ENCODE peak calls at places on chromosome 1, in four cellular contexts. S, N, A and D are unnamed samples.
A peak's percentile ranks its signal among the peaks of the same experiment; 100 is the strongest.

GRCh38 chr1:248838357-248839167 is 538 bp downstream of the ZNF672 start:
- DNase-seq in S (peak; percentile 80), N (peak; percentile 94), A (peak; percentile 95), D (peak; percentile 87)

GRCh38 chr1:217343907-217344306 is 287.0 kb downstream of the GPATCH2 start:
- DNase-seq in S (no peak), N (no peak), A (peak; percentile 43), D (no peak)

GRCh38 chr1:54230507-54231339 is 30.8 kb downstream of the MRPL37 start:
- DNase-seq in S (no peak), N (peak; percentile 81), A (no peak), D (no peak)

GRCh38 chr1:152997911-152998310 is 3.6 kb upstream of the SPRR3 start:
- DNase-seq in S (no peak), N (peak; percentile 40), A (no peak), D (no peak)

GRCh38 chr1:68204965-68205630 is 27.2 kb downstream of the WLS start:
- DNase-seq in S (no peak), N (no peak), A (no peak), D (no peak)

GRCh38 chr1:22814176-22815042 is 103.8 kb downstream of the EPHB2 start:
- DNase-seq in S (no peak), N (no peak), A (no peak), D (no peak)

GRCh38 chr1:207981976-207982375 is 71.1 kb upstream of the CD34 start:
- DNase-seq in S (no peak), N (no peak), A (peak; percentile 78), D (no peak)

GRCh38 chr1:157725214-157725577 is 24.6 kb upstream of the FCRL3 start:
- DNase-seq in S (no peak), N (no peak), A (no peak), D (no peak)

GRCh38 chr1:91732291-91732953 is 153.5 kb downstream of the TGFBR3 start:
- DNase-seq in S (peak; percentile 91), N (no peak), A (no peak), D (no peak)

GRCh38 chr1:19439464-19440171 is 45.7 kb downstream of the CAPZB start:
- DNase-seq in S (no peak), N (no peak), A (no peak), D (no peak)

GRCh38 chr1:53502641-53503432 is 43.6 kb downstream of the DMRTB1 start:
- DNase-seq in S (no peak), N (no peak), A (peak; percentile 68), D (no peak)

GRCh38 chr1:21946836-21947587 is 9.9 kb upstream of the HSPG2 start:
- DNase-seq in S (no peak), N (no peak), A (no peak), D (no peak)

GRCh38 chr1:209545423-209545822 is 38.1 kb upstream of the CAMK1G start:
- DNase-seq in S (no peak), N (no peak), A (no peak), D (no peak)

GRCh38 chr1:94922756-94923465 is 4.0 kb downstream of the CNN3 start:
- DNase-seq in S (peak; percentile 64), N (no peak), A (no peak), D (no peak)

GRCh38 chr1:75712306-75712705 is 12.2 kb upstream of the ACADM start:
- DNase-seq in S (no peak), N (no peak), A (no peak), D (no peak)

GRCh38 chr1:111563619-111564018 is 56.0 kb upstream of the RAP1A start:
- DNase-seq in S (peak; percentile 90), N (no peak), A (no peak), D (no peak)

GRCh38 chr1:110243581-110243980 is 33.5 kb downstream of the KCNC4 start:
- DNase-seq in S (no peak), N (no peak), A (no peak), D (no peak)

DNA sequence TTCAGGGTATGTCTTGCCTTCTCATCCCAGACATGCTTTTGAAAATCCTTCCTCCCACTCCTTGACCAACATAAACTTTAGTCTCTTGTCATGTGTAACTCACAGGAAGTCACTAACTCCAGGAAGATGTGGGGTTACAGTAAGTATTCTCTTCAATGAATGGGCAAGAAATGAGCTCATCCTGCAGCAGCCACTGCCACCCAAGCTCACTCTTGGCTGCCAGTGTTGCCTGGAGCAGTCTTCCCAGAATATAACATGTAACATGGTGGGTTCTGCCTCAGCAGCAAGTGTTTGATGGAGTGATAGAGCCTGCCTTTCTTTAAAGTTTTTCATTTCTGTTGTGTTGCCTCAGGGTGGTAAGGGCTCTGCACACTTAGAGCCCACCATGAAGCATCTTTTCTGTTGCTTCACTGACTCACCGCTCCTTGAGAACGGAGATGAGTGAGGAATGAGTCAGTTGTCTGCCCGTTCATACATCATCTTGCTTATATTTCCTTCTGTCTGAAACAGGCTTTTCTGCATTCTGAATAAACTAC is 187.0 kb downstream of the TPR start:
- DNase-seq in S (peak; percentile 94), N (peak; percentile 77), A (no peak), D (no peak)
- H2AK5ac ChIP-seq in S (peak overlapping the region; percentile 96), N (no peak overlapping the region), A (no peak overlapping the region), D (no peak overlapping the region)

DNA sequence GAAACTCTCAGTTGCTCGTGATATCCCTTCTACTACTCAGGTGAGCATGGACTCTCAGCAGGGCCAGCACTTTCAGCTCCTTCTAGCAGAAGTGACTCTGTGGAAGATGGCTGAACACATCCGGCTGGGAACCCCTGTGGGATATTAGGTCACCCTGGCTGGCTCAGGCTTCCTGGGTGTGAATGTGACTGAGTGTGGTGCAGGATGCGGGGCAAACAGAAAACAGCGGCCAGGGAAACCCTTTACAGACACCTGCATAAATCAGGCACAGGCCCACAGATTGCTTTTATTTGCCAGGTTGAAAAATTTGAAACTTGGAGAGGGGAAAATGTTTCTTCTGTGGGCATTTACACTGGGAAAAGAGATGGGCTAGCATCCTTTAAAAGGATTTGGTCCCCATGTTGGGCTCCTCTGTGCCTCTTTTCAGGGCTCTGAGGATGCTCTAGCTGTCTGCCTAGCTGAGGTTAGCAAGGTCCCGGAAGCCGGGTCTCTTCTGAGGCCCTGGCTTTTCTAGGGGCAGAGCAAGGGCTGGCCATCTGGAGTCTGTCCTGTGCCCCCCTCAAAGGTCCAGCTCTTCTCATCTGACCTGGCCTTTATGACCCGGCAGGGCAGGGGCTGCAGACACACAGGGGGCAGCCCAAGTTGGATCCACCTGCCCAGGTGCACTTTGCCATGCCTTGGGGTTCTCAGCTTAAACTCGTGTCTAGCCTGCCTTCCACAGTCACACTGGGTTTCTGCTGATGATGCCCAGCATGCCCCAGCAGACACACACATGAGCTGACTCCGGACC is 243.0 kb downstream of the SIPA1L2 start:
- DNase-seq in S (no peak), N (no peak), A (peak; percentile 19), D (no peak)
- H3K23ac ChIP-seq in S (no peak overlapping the region), N (no peak overlapping the region), A (no peak overlapping the region), D (no peak overlapping the region)

DNA sequence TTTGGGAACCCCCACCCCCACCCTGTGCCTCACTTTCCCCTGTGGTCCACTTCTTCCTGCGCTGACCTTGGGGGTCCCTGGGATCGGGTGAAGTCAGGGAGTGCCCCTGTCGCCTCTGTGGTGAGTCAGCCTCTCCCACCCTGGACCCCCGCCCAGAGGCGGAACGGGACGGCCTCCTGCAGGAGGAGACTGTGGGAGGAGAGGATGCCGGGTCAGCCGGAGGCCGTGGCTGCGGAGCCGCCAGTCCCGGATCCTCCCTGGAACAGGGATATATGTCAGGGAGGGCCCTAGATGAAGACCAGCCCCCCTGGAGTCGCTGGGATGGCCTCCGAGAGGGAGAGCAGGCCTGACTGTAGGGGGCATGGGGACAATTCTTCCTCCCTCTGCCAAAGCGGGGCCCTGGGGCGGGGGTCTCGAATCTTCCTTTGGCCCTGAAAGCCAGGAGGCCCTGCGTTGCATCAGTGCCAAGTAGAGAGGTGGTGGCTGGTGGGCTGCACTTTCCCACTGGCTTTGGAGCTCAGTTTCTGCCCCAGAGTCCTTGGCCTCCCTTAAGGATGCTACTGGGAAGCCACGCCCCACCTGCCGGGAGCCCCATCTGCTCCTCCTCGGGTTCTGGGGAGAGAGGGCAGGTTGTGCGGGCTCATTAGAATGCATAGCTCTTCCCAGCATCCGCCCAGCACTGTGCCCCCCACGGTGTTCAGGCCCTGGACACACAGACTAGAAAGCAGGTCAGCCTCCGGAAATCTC is 930 bp downstream of the ARHGEF10L start:
- DNase-seq in S (no peak), N (no peak), A (peak; percentile 92), D (peak; percentile 60)
- H2AK5ac ChIP-seq in S (peak overlapping the region; percentile 61), N (peak overlapping the region; percentile 31), A (no peak overlapping the region), D (peak overlapping the region; percentile 96)

GRCh38 chr1:211908453-211908852 is 77.9 kb upstream of the LPGAT1 start:
- DNase-seq in S (no peak), N (no peak), A (no peak), D (no peak)
- H3K23ac ChIP-seq in S (no peak overlapping the region), N (no peak overlapping the region), A (no peak overlapping the region), D (no peak overlapping the region)

DNA sequence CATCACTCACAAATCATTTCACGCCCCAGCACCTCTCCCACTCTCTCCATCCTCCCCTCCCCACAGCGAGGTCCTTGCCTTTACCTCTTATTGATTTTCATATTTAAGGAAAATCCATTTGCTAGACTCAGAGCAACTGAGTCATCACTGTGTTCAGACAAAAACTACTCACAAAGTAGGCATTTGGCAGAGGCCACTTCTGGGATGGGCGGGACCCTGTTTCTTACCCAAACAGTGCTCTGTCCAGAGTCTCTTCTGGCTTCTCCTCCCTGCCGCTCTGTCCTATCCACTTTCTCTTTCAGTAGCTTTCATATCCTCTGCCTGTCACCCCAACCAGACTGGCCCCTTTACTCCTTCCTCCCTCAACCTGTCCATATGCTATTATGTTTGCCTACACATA is 2.4 kb upstream of the NAV1 start:
- DNase-seq in S (peak; percentile 92), N (peak; percentile 74), A (no peak), D (no peak)
- H2AK5ac ChIP-seq in S (peak overlapping the region; percentile 92), N (peak overlapping the region; percentile 49), A (no peak overlapping the region), D (no peak overlapping the region)

GRCh38 chr1:25245809-25246599 is 1.2 kb downstream of the RSRP1 start:
- DNase-seq in S (peak; percentile 33), N (no peak), A (no peak), D (no peak)

GRCh38 chr1:25245393-25245792 is 1.9 kb downstream of the RSRP1 start:
- DNase-seq in S (no peak), N (no peak), A (no peak), D (no peak)

GRCh38 chr1:25247829-25248754 is 838 bp upstream of the RSRP1 start:
- DNase-seq in S (no peak), N (no peak), A (no peak), D (no peak)

GRCh38 chr1:25247024-25247828 is at the start of gene RSRP1:
- DNase-seq in S (peak; percentile 95), N (peak; percentile 99), A (peak; percentile 99), D (peak; percentile 99)

GRCh38 chr1:25246600-25247023 is 642 bp downstream of the RSRP1 start:
- DNase-seq in S (no peak), N (no peak), A (no peak), D (no peak)
- H3K23ac ChIP-seq in S (peak overlapping the region; percentile 89), N (no peak overlapping the region), A (no peak overlapping the region), D (peak overlapping the region; percentile 99)

DNA sequence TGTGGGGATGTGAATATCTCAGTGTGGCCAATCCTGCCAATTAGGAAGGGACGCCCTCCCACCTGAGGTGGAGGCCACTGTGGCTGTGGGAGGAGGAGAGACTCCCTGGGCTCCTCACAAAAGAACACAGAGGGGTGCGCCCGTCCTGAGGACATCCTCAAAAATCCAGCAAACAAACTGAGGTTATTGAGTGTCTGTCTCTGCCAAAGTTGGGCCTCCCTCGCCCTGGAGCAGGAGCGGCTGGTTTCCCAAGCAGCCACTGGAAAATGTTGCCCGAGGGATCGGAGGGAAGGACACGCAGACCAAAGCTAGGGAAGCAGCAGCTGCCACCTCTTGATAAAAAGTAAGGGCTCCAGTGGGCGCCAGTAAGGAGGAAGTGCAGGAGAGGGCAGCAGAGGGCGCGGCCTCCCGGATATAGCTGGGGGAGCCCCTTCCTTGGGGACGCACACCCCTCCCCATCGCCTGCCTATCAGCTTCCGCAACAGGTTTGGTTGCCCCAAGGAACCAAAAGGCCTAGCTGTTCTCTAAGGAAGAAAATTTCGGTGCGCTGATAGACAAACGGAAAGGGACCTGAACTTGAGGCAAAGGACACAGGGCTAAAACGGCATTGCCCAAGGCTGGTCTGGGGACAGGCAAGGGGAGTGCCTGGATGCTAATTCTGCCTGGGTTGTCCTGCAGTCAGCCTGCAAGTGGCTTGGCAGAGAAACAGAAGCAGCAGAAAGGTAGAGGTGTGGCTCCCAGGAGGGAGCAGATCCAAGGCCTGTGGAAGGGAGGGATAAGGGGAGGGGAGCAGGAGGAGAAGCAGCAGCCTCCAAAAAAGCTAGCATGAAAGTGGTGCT is 1.7 kb upstream of the GRIK3 start:
- DNase-seq in S (no peak), N (no peak), A (peak; percentile 85), D (no peak)
- H2AK5ac ChIP-seq in S (no peak overlapping the region), N (no peak overlapping the region), A (no peak overlapping the region), D (no peak overlapping the region)